ENCODE peak calls at places on chromosome 17, in four cellular contexts. One of them, this sample, is unnamed.

GRCh38 chr17:12301551-12301950 is 280.9 kb downstream of the MAP2K4 start:
- DNase-seq in PC-3: no peak
- DNase-seq in IMR-90: no peak
- DNase-seq in hepatocyte: no peak
- DNase-seq in this sample: no peak

GRCh38 chr17:53749178-53749577 is 73.5 kb upstream of the KIF2B start:
- DNase-seq in PC-3: peak; percentile 55
- DNase-seq in IMR-90: no peak
- DNase-seq in hepatocyte: peak; percentile 51
- DNase-seq in this sample: peak; percentile 69

GRCh38 chr17:51434434-51435170 is 174.3 kb downstream of the UTP18 start:
- DNase-seq in PC-3: peak; percentile 52
- DNase-seq in IMR-90: no peak
- DNase-seq in hepatocyte: no peak
- DNase-seq in this sample: no peak

GRCh38 chr17:20284575-20284974 is 182.8 kb downstream of the LGALS9B start:
- DNase-seq in PC-3: no peak
- DNase-seq in IMR-90: peak; percentile 87
- DNase-seq in hepatocyte: no peak
- DNase-seq in this sample: no peak

GRCh38 chr17:3482851-3483250 is 7.1 kb downstream of the ASPA start:
- DNase-seq in PC-3: no peak
- DNase-seq in IMR-90: no peak
- DNase-seq in hepatocyte: no peak
- DNase-seq in this sample: no peak

GRCh38 chr17:7263071-7263800 is 958 bp upstream of the CLDN7 start:
- DNase-seq in PC-3: peak; percentile 69
- DNase-seq in IMR-90: no peak
- DNase-seq in hepatocyte: peak; percentile 88
- DNase-seq in this sample: no peak

GRCh38 chr17:43171761-43172487 is 910 bp downstream of the NBR1 start:
- DNase-seq in PC-3: peak; percentile 83
- DNase-seq in IMR-90: peak; percentile 95
- DNase-seq in hepatocyte: peak; percentile 84
- DNase-seq in this sample: peak; percentile 96

GRCh38 chr17:29115906-29116651 is 64.1 kb downstream of the MYO18A start:
- DNase-seq in PC-3: peak; percentile 56
- DNase-seq in IMR-90: peak; percentile 55
- DNase-seq in hepatocyte: peak; percentile 52
- DNase-seq in this sample: peak; percentile 43

GRCh38 chr17:43722921-43723665 is 35.5 kb downstream of the SOST start:
- DNase-seq in PC-3: no peak
- DNase-seq in IMR-90: no peak
- DNase-seq in hepatocyte: no peak
- DNase-seq in this sample: no peak

GRCh38 chr17:56678249-56679144 is 85.0 kb downstream of the NOG start:
- DNase-seq in PC-3: no peak
- DNase-seq in IMR-90: no peak
- DNase-seq in hepatocyte: peak; percentile 41
- DNase-seq in this sample: no peak

GRCh38 chr17:75764711-75765421 is at the start of gene GALK1:
- DNase-seq in PC-3: peak; percentile 72
- DNase-seq in IMR-90: peak; percentile 55
- DNase-seq in hepatocyte: peak; percentile 89
- DNase-seq in this sample: peak; percentile 64

GRCh38 chr17:9982159-9982558 is 77.1 kb upstream of the RCVRN start:
- DNase-seq in PC-3: peak; percentile 35
- DNase-seq in IMR-90: no peak
- DNase-seq in hepatocyte: peak; percentile 30
- DNase-seq in this sample: no peak

GRCh38 chr17:27529230-27529796 is 73.1 kb downstream of the KSR1 start:
- DNase-seq in PC-3: no peak
- DNase-seq in IMR-90: peak; percentile 76
- DNase-seq in hepatocyte: no peak
- DNase-seq in this sample: peak; percentile 86

GRCh38 chr17:72270530-72270929 is 149.7 kb downstream of the SOX9 start:
- DNase-seq in PC-3: peak; percentile 98
- DNase-seq in IMR-90: peak; percentile 3
- DNase-seq in hepatocyte: no peak
- DNase-seq in this sample: peak; percentile 76

GRCh38 chr17:55093358-55093757 is 124.8 kb downstream of the STXBP4 start:
- DNase-seq in PC-3: no peak
- DNase-seq in IMR-90: no peak
- DNase-seq in hepatocyte: no peak
- DNase-seq in this sample: no peak

GRCh38 chr17:56173958-56174357 is 20.7 kb downstream of the ANKFN1 start:
- DNase-seq in PC-3: no peak
- DNase-seq in IMR-90: no peak
- DNase-seq in hepatocyte: no peak
- DNase-seq in this sample: peak; percentile 36

GRCh38 chr17:76550712-76551615 is 11.1 kb downstream of the PRCD start:
- DNase-seq in PC-3: peak; percentile 18
- DNase-seq in IMR-90: peak; percentile 54
- DNase-seq in hepatocyte: no peak
- DNase-seq in this sample: no peak

GRCh38 chr17:79968116-79968515 is 67.6 kb downstream of the TBC1D16 start:
- DNase-seq in PC-3: no peak
- DNase-seq in IMR-90: no peak
- DNase-seq in hepatocyte: no peak
- DNase-seq in this sample: no peak

GRCh38 chr17:6079155-6079554 is 9.0 kb downstream of the WSCD1 start:
- DNase-seq in PC-3: no peak
- DNase-seq in IMR-90: no peak
- DNase-seq in hepatocyte: no peak
- DNase-seq in this sample: peak; percentile 33

GRCh38 chr17:49035470-49036269 is 38.5 kb downstream of the IGF2BP1 start:
- DNase-seq in PC-3: peak; percentile 74
- DNase-seq in IMR-90: peak; percentile 17
- DNase-seq in hepatocyte: peak; percentile 33
- DNase-seq in this sample: peak; percentile 33

GRCh38 chr17:34291721-34292348 is 6.3 kb downstream of the CCL11 start:
- DNase-seq in PC-3: peak; percentile 4
- DNase-seq in IMR-90: no peak
- DNase-seq in hepatocyte: no peak
- DNase-seq in this sample: no peak

GRCh38 chr17:622356-622755 is 92.3 kb downstream of the VPS53 start:
- DNase-seq in PC-3: peak; percentile 56
- DNase-seq in IMR-90: peak; percentile 87
- DNase-seq in hepatocyte: peak; percentile 58
- DNase-seq in this sample: peak; percentile 34

GRCh38 chr17:49680314-49680713 is 2.4 kb upstream of the SPOP start:
- DNase-seq in PC-3: no peak
- DNase-seq in IMR-90: no peak
- DNase-seq in hepatocyte: no peak
- DNase-seq in this sample: no peak

GRCh38 chr17:72004476-72005331 is 116.1 kb upstream of the SOX9 start:
- DNase-seq in PC-3: no peak
- DNase-seq in IMR-90: no peak
- DNase-seq in hepatocyte: no peak
- DNase-seq in this sample: peak; percentile 56

GRCh38 chr17:11366451-11366850 is 125.4 kb downstream of the SHISA6 start:
- DNase-seq in PC-3: no peak
- DNase-seq in IMR-90: no peak
- DNase-seq in hepatocyte: no peak
- DNase-seq in this sample: no peak

GRCh38 chr17:76752006-76752405 is 14.1 kb downstream of the MFSD11 start:
- DNase-seq in PC-3: no peak
- DNase-seq in IMR-90: peak; percentile 31
- DNase-seq in hepatocyte: no peak
- DNase-seq in this sample: no peak

DNA sequence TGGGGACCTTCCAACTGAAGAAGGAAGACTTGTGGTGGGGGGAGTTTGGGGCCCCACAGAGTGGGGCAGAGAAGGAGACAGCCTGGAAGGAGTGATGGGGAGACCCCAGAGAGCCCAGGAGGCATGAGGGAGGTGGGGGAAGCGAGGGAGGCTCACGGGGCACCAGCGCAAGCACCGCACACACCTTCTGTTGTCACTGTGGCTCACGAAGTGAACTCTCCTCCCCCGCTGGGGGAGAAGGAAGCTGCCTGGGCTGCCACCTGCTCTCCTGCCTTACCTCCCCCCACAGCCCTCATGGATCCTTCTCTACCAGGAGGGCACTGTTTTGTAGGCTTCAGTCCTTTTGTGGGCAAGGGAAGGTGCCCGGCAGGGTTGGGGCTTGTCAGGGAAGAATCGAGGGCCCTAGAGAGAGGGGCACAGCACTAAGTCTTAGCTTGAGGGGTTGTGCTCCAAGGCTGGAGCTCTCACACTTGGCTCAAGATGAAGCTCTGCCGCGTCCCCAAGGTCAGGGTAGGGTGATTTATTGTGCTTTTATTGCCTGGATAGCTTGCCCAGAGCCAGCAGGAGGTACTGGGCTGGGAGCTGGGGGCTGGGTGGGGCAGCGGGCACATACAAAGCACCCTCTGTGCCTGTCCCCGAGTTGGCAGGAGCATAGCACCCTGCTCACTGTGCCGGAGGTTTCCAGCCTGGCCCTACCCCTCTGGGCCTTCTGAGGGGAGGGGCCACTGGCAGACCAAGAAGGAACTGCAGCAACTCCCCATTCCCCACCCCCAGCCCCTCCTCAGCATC is 4.6 kb upstream of the STARD3 start:
- DNase-seq in PC-3: peak; percentile 22
- DNase-seq in IMR-90: no peak
- DNase-seq in hepatocyte: no peak
- DNase-seq in this sample: no peak
- H3K4me1 ChIP-seq in PC-3: peaks cover 24% of the 10 kb centered on the region
- H3K4me1 ChIP-seq in IMR-90: peaks cover 7% of the 10 kb centered on the region
- H3K4me1 ChIP-seq in hepatocyte: peaks cover 30% of the 10 kb centered on the region
- H3K4me1 ChIP-seq in this sample: no peaks in the 10 kb centered on the region

DNA sequence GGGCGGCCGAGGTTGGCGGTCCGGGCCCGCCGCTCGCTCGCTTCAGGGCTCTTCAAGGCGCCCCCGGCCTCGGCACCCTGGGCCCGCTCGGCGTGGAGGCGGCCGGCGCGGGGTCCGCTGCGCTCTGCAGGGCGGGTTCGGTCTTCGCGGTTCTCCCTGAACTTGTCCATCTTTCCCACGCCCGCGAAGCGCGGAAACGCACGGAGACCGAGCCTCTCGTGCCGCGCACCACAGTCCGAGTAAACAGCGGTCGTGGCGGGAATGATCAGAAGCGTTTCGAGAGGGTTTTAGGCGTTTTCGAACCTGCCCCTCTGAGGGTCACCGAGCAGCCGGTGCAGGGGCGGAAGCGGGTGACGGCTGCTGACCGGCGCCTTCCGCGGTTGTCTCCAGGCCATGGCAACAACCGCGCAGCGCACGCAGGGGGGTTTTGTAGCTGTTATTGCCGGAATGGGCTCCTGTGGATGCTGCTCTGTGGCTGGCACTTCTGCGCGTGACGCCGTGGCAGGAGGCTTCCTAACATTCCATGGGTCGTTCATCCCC is 414 bp downstream of the NARF start:
- DNase-seq in PC-3: peak; percentile 6
- DNase-seq in IMR-90: peak; percentile 19
- DNase-seq in hepatocyte: peak; percentile 50
- DNase-seq in this sample: no peak
- H3K4me3 ChIP-seq in PC-3: peak overlapping the region; percentile 95
- H3K4me3 ChIP-seq in IMR-90: peak overlapping the region; percentile 74
- H3K4me3 ChIP-seq in hepatocyte: peak overlapping the region; percentile 79
- H3K4me3 ChIP-seq in this sample: peak overlapping the region; percentile 82

GRCh38 chr17:78739331-78739853 is 42.7 kb downstream of the CYTH1 start:
- DNase-seq in PC-3: no peak
- DNase-seq in IMR-90: no peak
- DNase-seq in hepatocyte: no peak
- DNase-seq in this sample: no peak
- H4K20me1 ChIP-seq in PC-3: peaks cover 11% of the 10 kb centered on the region
- H4K20me1 ChIP-seq in IMR-90: peaks cover 23% of the 10 kb centered on the region
- H4K20me1 ChIP-seq in hepatocyte: peaks cover 5% of the 10 kb centered on the region
- H4K20me1 ChIP-seq in this sample: no peaks in the 10 kb centered on the region

GRCh38 chr17:39701012-39701783 is 1.3 kb downstream of the ERBB2 start:
- DNase-seq in PC-3: peak; percentile 7
- DNase-seq in IMR-90: no peak
- DNase-seq in hepatocyte: peak; percentile 70
- DNase-seq in this sample: no peak
- H3K4me1 ChIP-seq in PC-3: peaks cover 52% of the 10 kb centered on the region
- H3K4me1 ChIP-seq in IMR-90: peaks cover 21% of the 10 kb centered on the region
- H3K4me1 ChIP-seq in hepatocyte: peaks cover 56% of the 10 kb centered on the region
- H3K4me1 ChIP-seq in this sample: peaks cover 4% of the 10 kb centered on the region

GRCh38 chr17:2058521-2059124 is 3.7 kb downstream of the HIC1 start:
- DNase-seq in PC-3: no peak
- DNase-seq in IMR-90: peak; percentile 76
- DNase-seq in hepatocyte: peak; percentile 63
- DNase-seq in this sample: peak; percentile 67

GRCh38 chr17:2055494-2056220 is 754 bp downstream of the HIC1 start:
- DNase-seq in PC-3: no peak
- DNase-seq in IMR-90: peak; percentile 55
- DNase-seq in hepatocyte: no peak
- DNase-seq in this sample: peak; percentile 67

GRCh38 chr17:2057714-2058520 is 3.0 kb downstream of the HIC1 start:
- DNase-seq in PC-3: no peak
- DNase-seq in IMR-90: peak; percentile 49
- DNase-seq in hepatocyte: no peak
- DNase-seq in this sample: peak; percentile 51

GRCh38 chr17:2056221-2057129 is 1.6 kb downstream of the HIC1 start:
- DNase-seq in PC-3: no peak
- DNase-seq in IMR-90: peak; percentile 64
- DNase-seq in hepatocyte: peak; percentile 63
- DNase-seq in this sample: peak; percentile 74

GRCh38 chr17:2057130-2057713 is 2.3 kb downstream of the HIC1 start:
- DNase-seq in PC-3: no peak
- DNase-seq in IMR-90: no peak
- DNase-seq in hepatocyte: no peak
- DNase-seq in this sample: no peak
- H3K4me3 ChIP-seq in PC-3: no peak overlapping the region
- H3K4me3 ChIP-seq in IMR-90: peak overlapping the region; percentile 75
- H3K4me3 ChIP-seq in hepatocyte: no peak overlapping the region
- H3K4me3 ChIP-seq in this sample: peak overlapping the region; percentile 43